ENCODE peak calls at places on chromosomes 13 and 19, in six cellular contexts. One of them, this sample, is unnamed.

GRCh38 chr13:25286308-25286968 is 850 bp downstream of the MTMR6 start:
- DNase-seq in naive thymus-derived CD8-positive, alpha-beta T cell: peak
- DNase-seq in tibial nerve: peak
- DNase-seq in heart right ventricle: peak
- DNase-seq in left colon: peak
- DNase-seq in ecto neural progenitor cell: no peak
- DNase-seq in this sample: no peak

GRCh38 chr13:106373304-106373988 is 162.0 kb downstream of the EFNB2 start:
- DNase-seq in naive thymus-derived CD8-positive, alpha-beta T cell: no peak
- DNase-seq in tibial nerve: no peak
- DNase-seq in heart right ventricle: no peak
- DNase-seq in left colon: no peak
- DNase-seq in ecto neural progenitor cell: no peak
- DNase-seq in this sample: no peak

GRCh38 chr13:93963266-93964131 is 516.0 kb downstream of the DCT start:
- DNase-seq in naive thymus-derived CD8-positive, alpha-beta T cell: no peak
- DNase-seq in tibial nerve: no peak
- DNase-seq in heart right ventricle: no peak
- DNase-seq in left colon: no peak
- DNase-seq in ecto neural progenitor cell: no peak
- DNase-seq in this sample: no peak

GRCh38 chr13:62293081-62293480 is 877.4 kb upstream of the PCDH20 start:
- DNase-seq in naive thymus-derived CD8-positive, alpha-beta T cell: no peak
- DNase-seq in tibial nerve: no peak
- DNase-seq in heart right ventricle: no peak
- DNase-seq in left colon: no peak
- DNase-seq in ecto neural progenitor cell: no peak
- DNase-seq in this sample: no peak

GRCh38 chr13:78241278-78241919 is 322.8 kb upstream of the EDNRB start:
- DNase-seq in naive thymus-derived CD8-positive, alpha-beta T cell: no peak
- DNase-seq in tibial nerve: no peak
- DNase-seq in heart right ventricle: no peak
- DNase-seq in left colon: no peak
- DNase-seq in ecto neural progenitor cell: peak
- DNase-seq in this sample: no peak

GRCh38 chr13:44311011-44311481 is 62.6 kb upstream of the SERP2 start:
- DNase-seq in naive thymus-derived CD8-positive, alpha-beta T cell: no peak
- DNase-seq in tibial nerve: no peak
- DNase-seq in heart right ventricle: no peak
- DNase-seq in left colon: no peak
- DNase-seq in ecto neural progenitor cell: no peak
- DNase-seq in this sample: no peak

GRCh38 chr19:8640402-8641004 is 10.1 kb downstream of the NFILZ start:
- DNase-seq in naive thymus-derived CD8-positive, alpha-beta T cell: no peak
- DNase-seq in tibial nerve: peak
- DNase-seq in heart right ventricle: no peak
- DNase-seq in left colon: peak
- DNase-seq in ecto neural progenitor cell: no peak
- DNase-seq in this sample: no peak

GRCh38 chr13:34914416-34914815 is 27.7 kb upstream of the NBEA start:
- DNase-seq in naive thymus-derived CD8-positive, alpha-beta T cell: no peak
- DNase-seq in tibial nerve: no peak
- DNase-seq in heart right ventricle: no peak
- DNase-seq in left colon: no peak
- DNase-seq in ecto neural progenitor cell: no peak
- DNase-seq in this sample: no peak

GRCh38 chr19:21850636-21851255 is 14.8 kb upstream of the ZNF43 start:
- DNase-seq in naive thymus-derived CD8-positive, alpha-beta T cell: no peak
- DNase-seq in tibial nerve: no peak
- DNase-seq in heart right ventricle: no peak
- DNase-seq in left colon: no peak
- DNase-seq in ecto neural progenitor cell: no peak
- DNase-seq in this sample: no peak

GRCh38 chr13:110479215-110479545 is 82.3 kb downstream of the RAB20 start:
- DNase-seq in naive thymus-derived CD8-positive, alpha-beta T cell: no peak
- DNase-seq in tibial nerve: no peak
- DNase-seq in heart right ventricle: no peak
- DNase-seq in left colon: no peak
- DNase-seq in ecto neural progenitor cell: no peak
- DNase-seq in this sample: no peak

GRCh38 chr13:88945793-88946192 is 1274.6 kb downstream of the SLITRK5 start:
- DNase-seq in naive thymus-derived CD8-positive, alpha-beta T cell: no peak
- DNase-seq in tibial nerve: no peak
- DNase-seq in heart right ventricle: no peak
- DNase-seq in left colon: no peak
- DNase-seq in ecto neural progenitor cell: no peak
- DNase-seq in this sample: no peak

GRCh38 chr13:40608308-40608707 is 58.1 kb downstream of the FOXO1 start:
- DNase-seq in naive thymus-derived CD8-positive, alpha-beta T cell: no peak
- DNase-seq in tibial nerve: no peak
- DNase-seq in heart right ventricle: no peak
- DNase-seq in left colon: no peak
- DNase-seq in ecto neural progenitor cell: no peak
- DNase-seq in this sample: no peak

GRCh38 chr19:18349524-18350128 is 9.2 kb downstream of the PGPEP1 start:
- DNase-seq in naive thymus-derived CD8-positive, alpha-beta T cell: no peak
- DNase-seq in tibial nerve: peak
- DNase-seq in heart right ventricle: peak
- DNase-seq in left colon: no peak
- DNase-seq in ecto neural progenitor cell: no peak
- DNase-seq in this sample: peak

GRCh38 chr19:18744019-18744418 is 47.1 kb downstream of the COMP start:
- DNase-seq in naive thymus-derived CD8-positive, alpha-beta T cell: no peak
- DNase-seq in tibial nerve: no peak
- DNase-seq in heart right ventricle: no peak
- DNase-seq in left colon: no peak
- DNase-seq in ecto neural progenitor cell: no peak
- DNase-seq in this sample: no peak

GRCh38 chr19:33299061-33299665 is 3.2 kb downstream of the CEBPA start:
- DNase-seq in naive thymus-derived CD8-positive, alpha-beta T cell: no peak
- DNase-seq in tibial nerve: no peak
- DNase-seq in heart right ventricle: no peak
- DNase-seq in left colon: peak
- DNase-seq in ecto neural progenitor cell: peak
- DNase-seq in this sample: no peak

GRCh38 chr19:45117167-45117594 is 24.2 kb downstream of the PPP1R37 start:
- DNase-seq in naive thymus-derived CD8-positive, alpha-beta T cell: no peak
- DNase-seq in tibial nerve: no peak
- DNase-seq in heart right ventricle: no peak
- DNase-seq in left colon: no peak
- DNase-seq in ecto neural progenitor cell: peak
- DNase-seq in this sample: no peak

GRCh38 chr13:97319088-97319487 is 97.0 kb downstream of the MBNL2 start:
- DNase-seq in naive thymus-derived CD8-positive, alpha-beta T cell: no peak
- DNase-seq in tibial nerve: no peak
- DNase-seq in heart right ventricle: no peak
- DNase-seq in left colon: no peak
- DNase-seq in ecto neural progenitor cell: no peak
- DNase-seq in this sample: no peak

GRCh38 chr19:38034153-38034835 is 127.3 kb downstream of the SIPA1L3 start:
- DNase-seq in naive thymus-derived CD8-positive, alpha-beta T cell: no peak
- DNase-seq in tibial nerve: peak
- DNase-seq in heart right ventricle: no peak
- DNase-seq in left colon: no peak
- DNase-seq in ecto neural progenitor cell: no peak
- DNase-seq in this sample: peak

GRCh38 chr19:42276821-42277220 is 7.8 kb downstream of the CIC start:
- DNase-seq in naive thymus-derived CD8-positive, alpha-beta T cell: no peak
- DNase-seq in tibial nerve: no peak
- DNase-seq in heart right ventricle: no peak
- DNase-seq in left colon: no peak
- DNase-seq in ecto neural progenitor cell: no peak
- DNase-seq in this sample: no peak

GRCh38 chr19:20414133-20414532 is 151.4 kb downstream of the ZNF737 start:
- DNase-seq in naive thymus-derived CD8-positive, alpha-beta T cell: no peak
- DNase-seq in tibial nerve: no peak
- DNase-seq in heart right ventricle: no peak
- DNase-seq in left colon: no peak
- DNase-seq in ecto neural progenitor cell: no peak
- DNase-seq in this sample: no peak

GRCh38 chr13:93552596-93552995 is 326.0 kb downstream of the GPC6 start:
- DNase-seq in naive thymus-derived CD8-positive, alpha-beta T cell: no peak
- DNase-seq in tibial nerve: no peak
- DNase-seq in heart right ventricle: no peak
- DNase-seq in left colon: no peak
- DNase-seq in ecto neural progenitor cell: no peak
- DNase-seq in this sample: no peak

GRCh38 chr13:36217456-36217855 is 3.1 kb upstream of the SOHLH2 start:
- DNase-seq in naive thymus-derived CD8-positive, alpha-beta T cell: no peak
- DNase-seq in tibial nerve: no peak
- DNase-seq in heart right ventricle: no peak
- DNase-seq in left colon: no peak
- DNase-seq in ecto neural progenitor cell: no peak
- DNase-seq in this sample: no peak

GRCh38 chr13:105202384-105202783 is 1333.1 kb downstream of the EFNB2 start:
- DNase-seq in naive thymus-derived CD8-positive, alpha-beta T cell: no peak
- DNase-seq in tibial nerve: no peak
- DNase-seq in heart right ventricle: no peak
- DNase-seq in left colon: no peak
- DNase-seq in ecto neural progenitor cell: no peak
- DNase-seq in this sample: peak

GRCh38 chr19:54594737-54595136 is 1.3 kb downstream of the LILRA1 start:
- DNase-seq in naive thymus-derived CD8-positive, alpha-beta T cell: no peak
- DNase-seq in tibial nerve: no peak
- DNase-seq in heart right ventricle: no peak
- DNase-seq in left colon: no peak
- DNase-seq in ecto neural progenitor cell: no peak
- DNase-seq in this sample: no peak

GRCh38 chr13:86563308-86563707 is 764.1 kb upstream of the SLITRK6 start:
- DNase-seq in naive thymus-derived CD8-positive, alpha-beta T cell: no peak
- DNase-seq in tibial nerve: no peak
- DNase-seq in heart right ventricle: no peak
- DNase-seq in left colon: no peak
- DNase-seq in ecto neural progenitor cell: no peak
- DNase-seq in this sample: peak

GRCh38 chr13:29707876-29708543 is 112.5 kb upstream of the SLC7A1 start:
- DNase-seq in naive thymus-derived CD8-positive, alpha-beta T cell: peak
- DNase-seq in tibial nerve: no peak
- DNase-seq in heart right ventricle: no peak
- DNase-seq in left colon: peak
- DNase-seq in ecto neural progenitor cell: peak
- DNase-seq in this sample: no peak

This sample was measured in astrocyte of the cerebellum.